ENCODE peak calls at places on chromosomes 5 and 9, in four cellular contexts. A is neuronal stem cell, P is H1, W is H9. G is an unnamed sample.
A peak's percentile ranks its signal among the peaks of the same experiment; 100 is the strongest.

GRCh38 chr5:112779531-112779930 is 41.8 kb downstream of the APC start:
- DNase-seq in A (no peak), P (no peak), W (no peak), G (no peak)

GRCh38 chr9:96514108-96514824 is 64.3 kb downstream of the HABP4 start:
- DNase-seq in A (no peak), P (no peak), W (no peak), G (peak; percentile 93)

GRCh38 chr5:75460947-75461346 is 50.5 kb downstream of the CERT1 start:
- DNase-seq in A (no peak), P (no peak), W (no peak), G (no peak)

GRCh38 chr5:34563951-34564705 is 92.0 kb upstream of the RAI14 start:
- DNase-seq in A (no peak), P (no peak), W (no peak), G (no peak)

GRCh38 chr5:69527128-69527745 is 32.8 kb upstream of the GTF2H2C start:
- DNase-seq in A (no peak), P (no peak), W (no peak), G (no peak)

GRCh38 chr5:131716650-131717049 is 80.2 kb downstream of the FNIP1 start:
- DNase-seq in A (no peak), P (no peak), W (no peak), G (no peak)

GRCh38 chr9:8331507-8331906 is 531.9 kb upstream of the DMAC1 start:
- DNase-seq in A (no peak), P (no peak), W (no peak), G (no peak)

GRCh38 chr5:128019391-128019790 is 64.2 kb upstream of the SLC12A2 start:
- DNase-seq in A (no peak), P (no peak), W (no peak), G (peak; percentile 32)

GRCh38 chr5:64958757-64959391 is 190.1 kb downstream of the CWC27 start:
- DNase-seq in A (no peak), P (no peak), W (no peak), G (no peak)

GRCh38 chr5:73591102-73591695 is 25.7 kb downstream of the UTP15 start:
- DNase-seq in A (peak; percentile 72), P (no peak), W (no peak), G (peak; percentile 93)

DNA sequence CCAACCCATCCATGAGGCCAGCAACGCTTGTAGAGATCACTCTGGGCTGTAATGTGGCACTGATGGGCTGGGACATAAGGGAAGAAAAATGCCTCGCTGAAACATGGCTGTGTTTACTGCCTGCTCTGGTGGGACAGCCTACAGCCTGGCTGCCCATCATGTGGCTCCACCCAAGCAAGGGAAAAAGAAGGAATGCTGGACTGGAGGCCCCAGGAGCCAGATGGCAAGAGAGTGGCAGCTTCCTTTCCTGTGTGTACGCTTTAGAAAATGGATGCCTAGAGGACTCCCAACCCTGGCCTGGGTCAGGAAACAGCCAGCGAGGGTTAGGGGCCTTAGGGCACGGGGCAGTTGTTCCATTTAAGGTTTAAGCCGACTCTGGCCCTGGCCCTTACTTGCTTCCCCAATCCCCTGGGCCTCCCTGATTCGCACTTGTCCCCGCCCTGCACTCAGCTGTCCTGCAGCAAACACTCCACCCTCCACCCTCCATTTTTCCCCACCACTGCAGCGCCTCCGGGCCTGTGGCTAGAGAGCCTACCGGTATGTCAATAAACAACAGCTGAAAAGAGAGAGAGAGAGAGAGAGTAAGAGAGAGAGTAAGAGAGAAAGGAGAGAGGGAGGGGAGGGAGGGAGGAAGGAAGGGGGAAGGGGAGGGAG is 819.4 kb downstream of the SEMA5A start:
- DNase-seq in A (no peak), P (no peak), W (peak; percentile 36), G (peak; percentile 7)
- H2BK12ac ChIP-seq in A (no peak overlapping the region), P (no peak overlapping the region), W (no peak overlapping the region), G (no peak overlapping the region)

GRCh38 chr5:10595305-10595677 is 31.4 kb downstream of the ANKRD33B start:
- DNase-seq in A (no peak), P (no peak), W (no peak), G (no peak)
- H2BK12ac ChIP-seq in A (no peak overlapping the region), P (peak overlapping the region; percentile 92), W (no peak overlapping the region), G (peak overlapping the region; percentile 46)

DNA sequence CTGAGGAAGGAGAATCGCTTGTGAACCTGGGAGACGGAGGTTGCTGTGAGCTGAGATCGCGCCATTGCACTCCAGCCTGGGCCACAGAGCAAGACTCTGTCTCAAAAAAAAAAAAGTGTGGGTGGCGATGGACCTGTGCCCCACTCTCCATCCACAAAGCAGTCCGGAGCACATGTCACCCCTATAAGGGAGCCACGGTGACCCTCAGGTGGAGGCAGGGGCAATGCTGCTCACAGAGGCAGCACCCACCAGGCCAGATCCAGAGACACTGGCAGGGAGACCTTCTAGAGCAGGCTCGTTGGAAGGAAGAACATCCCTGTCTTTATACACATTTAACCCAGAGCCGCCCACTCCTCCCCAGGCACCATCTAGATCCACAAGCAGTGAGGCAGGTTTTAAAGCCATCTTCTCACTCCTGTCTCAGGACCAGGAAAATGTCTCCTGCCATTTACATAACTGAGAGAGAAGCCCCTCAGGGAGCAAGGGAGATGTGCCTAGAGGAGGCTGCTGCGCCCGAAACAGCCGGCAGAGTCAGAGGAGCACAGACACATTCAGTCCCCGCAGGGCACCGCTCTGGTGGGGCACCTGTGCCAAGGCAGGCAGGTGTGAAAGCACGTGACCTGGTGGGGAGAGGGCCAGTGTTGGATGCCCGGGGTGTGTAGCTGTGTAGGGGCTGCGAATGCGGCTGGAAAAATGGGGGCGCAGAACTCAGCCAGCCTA is 31.6 kb upstream of the ADAMTS2 start:
- DNase-seq in A (no peak), P (no peak), W (peak; percentile 16), G (no peak)
- H2BK12ac ChIP-seq in A (no peak overlapping the region), P (no peak overlapping the region), W (no peak overlapping the region), G (no peak overlapping the region)

DNA sequence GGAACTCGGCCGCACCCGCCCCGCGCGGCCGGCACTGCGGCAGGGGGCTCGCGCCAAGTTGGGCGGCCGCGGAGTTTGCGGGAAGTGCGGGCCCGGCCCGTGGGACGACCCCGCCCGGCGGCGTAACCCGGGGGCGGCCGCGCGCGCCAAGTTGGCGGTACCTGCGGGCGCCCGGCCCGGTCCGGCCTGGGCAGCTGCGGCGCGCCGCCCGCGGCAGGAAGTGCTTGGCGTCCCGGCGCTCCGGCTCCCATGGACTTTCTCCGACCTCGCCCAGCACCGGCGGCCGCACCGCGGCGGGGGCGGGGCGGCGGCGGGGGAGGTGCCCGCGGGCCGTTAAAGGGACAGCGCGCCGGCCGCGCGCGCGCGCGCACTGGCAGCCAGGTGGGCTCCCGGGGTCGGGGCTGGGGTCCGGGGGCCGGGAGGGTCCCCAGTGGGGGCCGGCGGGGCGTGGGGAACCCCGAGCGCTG is at the start of gene NACC2:
- DNase-seq in A (peak; percentile 38), P (no peak), W (no peak), G (peak; percentile 66)
- H2BK12ac ChIP-seq in A (no peak within 1 kb of the TSS), P (peak within 1 kb of the TSS; percentile 68), W (no peak within 1 kb of the TSS), G (peak within 1 kb of the TSS; percentile 26)

GRCh38 chr9:130426467-130426773 is 18.3 kb upstream of the ASS1 start:
- DNase-seq in A (no peak), P (no peak), W (peak; percentile 23), G (no peak)
- H2BK12ac ChIP-seq in A (no peak overlapping the region), P (no peak overlapping the region), W (no peak overlapping the region), G (no peak overlapping the region)

DNA sequence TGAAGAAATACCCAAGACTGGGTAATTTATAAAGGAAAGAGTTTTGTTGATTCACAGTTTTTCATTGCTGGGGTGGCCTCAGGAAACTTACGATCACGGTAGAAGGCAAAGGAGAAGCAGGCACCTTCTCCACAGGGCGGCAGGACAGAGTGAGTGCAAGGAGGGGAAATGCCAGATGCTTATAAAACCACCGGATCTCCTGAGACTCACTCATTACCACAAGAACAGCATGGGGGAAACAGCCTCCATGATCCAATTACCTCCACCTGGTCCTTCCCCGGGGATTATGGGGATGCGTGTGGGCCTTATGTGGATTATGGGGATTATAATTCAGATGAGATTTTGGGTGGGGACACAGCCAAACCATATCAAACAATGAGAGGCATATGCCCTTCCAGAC is 18.5 kb upstream of the RORB start:
- DNase-seq in A (no peak), P (no peak), W (no peak), G (no peak)
- H2BK12ac ChIP-seq in A (no peak overlapping the region), P (no peak overlapping the region), W (no peak overlapping the region), G (no peak overlapping the region)

DNA sequence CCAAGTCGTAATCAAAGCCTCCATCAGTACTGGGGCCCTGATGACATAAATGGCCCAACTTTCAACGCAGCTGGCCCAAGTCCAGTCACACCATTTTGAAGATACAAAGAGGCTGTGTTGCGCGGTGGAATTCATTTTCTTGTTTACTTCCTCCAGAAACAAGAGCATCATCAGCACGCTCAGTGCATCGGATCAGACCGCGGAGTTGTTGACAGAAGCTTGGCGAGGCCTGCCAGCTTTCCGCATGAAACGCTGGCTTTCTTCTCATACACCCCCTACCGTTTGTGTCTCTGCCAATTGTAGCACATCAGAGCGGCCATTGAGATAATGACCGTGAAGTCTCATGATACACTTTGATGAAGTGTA is 101.7 kb upstream of the SPATA31D4 start:
- DNase-seq in A (no peak), P (no peak), W (no peak), G (no peak)
- H2BK12ac ChIP-seq in A (no peak overlapping the region), P (no peak overlapping the region), W (no peak overlapping the region), G (no peak overlapping the region)

G was measured in trophoblast cell.